ENCODE peak calls at places on chromosomes 5 and 9, in ten cellular contexts. A is IMR-90; W is GM20000; C is colonic mucosa; M is fibroblast of pulmonary artery; P is activated CD8-positive, alpha-beta T cell treated with anti-CD3 and anti-CD28 coated beads for 36 hours; L is ovary; R is vagina; D is endothelial cell; K is GM10248. H is an unnamed sample.

GRCh38 chr5:50302815-50303490 is 138.1 kb downstream of the EMB start:
- DNase-seq in A (peak; percentile 47), W (no peak), C (no peak), M (peak; percentile 10), P (no peak), L (no peak), R (no peak), D (no peak), K (no peak), H (peak; percentile 28)

GRCh38 chr9:1878817-1879216 is 136.3 kb upstream of the SMARCA2 start:
- DNase-seq in A (no peak), W (no peak), C (no peak), M (no peak), P (no peak), L (no peak), R (no peak), D (no peak), K (no peak), H (no peak)

GRCh38 chr9:14532716-14533115 is 160.5 kb downstream of the ZDHHC21 start:
- DNase-seq in A (no peak), W (no peak), C (no peak), M (no peak), P (no peak), L (no peak), R (no peak), D (no peak), K (no peak), H (no peak)

GRCh38 chr5:43663916-43664315 is 60.9 kb downstream of the NNT start:
- DNase-seq in A (no peak), W (no peak), C (no peak), M (no peak), P (no peak), L (no peak), R (no peak), D (no peak), K (no peak), H (no peak)

GRCh38 chr5:9861664-9862256 is 231.6 kb upstream of the TAS2R1 start:
- DNase-seq in A (peak; percentile 33), W (no peak), C (no peak), M (no peak), P (no peak), L (no peak), R (no peak), D (no peak), K (no peak), H (no peak)

GRCh38 chr9:29150606-29151005 is 1577.3 kb upstream of the C9orf72 start:
- DNase-seq in A (no peak), W (no peak), C (no peak), M (peak; percentile 55), P (no peak), L (no peak), R (no peak), D (no peak), K (no peak), H (no peak)

GRCh38 chr5:71786337-71787060 is 67.4 kb downstream of the CARTPT start:
- DNase-seq in A (no peak), W (no peak), C (no peak), M (no peak), P (no peak), L (no peak), R (no peak), D (no peak), K (no peak), H (no peak)

GRCh38 chr5:85453026-85453349 is 1068.3 kb upstream of the EDIL3 start:
- DNase-seq in A (no peak), W (no peak), C (no peak), M (no peak), P (no peak), L (no peak), R (no peak), D (no peak), K (no peak), H (no peak)

DNA sequence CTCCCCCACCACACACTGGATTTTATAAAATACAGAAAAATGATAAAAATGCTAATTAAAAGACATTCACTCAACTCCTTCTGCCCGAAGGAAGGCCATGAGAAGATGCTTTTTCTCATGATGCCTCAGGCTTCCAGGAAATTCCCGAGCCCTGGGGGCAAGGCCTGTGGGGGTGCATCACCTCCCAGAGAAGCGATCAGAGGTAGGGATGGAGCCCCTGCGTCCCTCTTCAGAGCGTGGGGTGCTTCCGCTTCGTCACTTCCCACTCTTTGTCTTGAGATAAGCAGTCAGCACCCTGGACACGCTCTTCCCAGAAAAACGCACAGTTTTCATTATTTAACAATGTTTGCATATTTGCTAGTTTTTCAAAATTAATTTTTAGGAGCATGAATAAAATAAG is 33.3 kb upstream of the SH3PXD2B start:
- DNase-seq in A (no peak), W (no peak), C (no peak), M (peak; percentile 54), P (no peak), L (peak; percentile 48), R (no peak), D (no peak), K (no peak), H (no peak)
- TF ChIP-seq CTCF in A (no peak), W (no peak), C (no peak), M (no peak), P (no peak), L (no peak), R (no peak), D (no peak), K (no peak), H (no peak)

GRCh38 chr9:32705059-32705458 is 69.6 kb upstream of the TAF1L start:
- DNase-seq in A (peak; percentile 38), W (no peak), C (no peak), M (peak; percentile 31), P (no peak), L (no peak), R (no peak), D (no peak), K (no peak), H (peak; percentile 10)

GRCh38 chr9:32701321-32702022 is 66.0 kb upstream of the TAF1L start:
- DNase-seq in A (peak; percentile 26), W (no peak), C (no peak), M (peak; percentile 25), P (no peak), L (no peak), R (no peak), D (no peak), K (no peak), H (no peak)

GRCh38 chr9:32706004-32706749 is 70.7 kb upstream of the TAF1L start:
- DNase-seq in A (peak; percentile 15), W (no peak), C (no peak), M (peak; percentile 20), P (no peak), L (no peak), R (no peak), D (no peak), K (no peak), H (no peak)

GRCh38 chr9:32704343-32704742 is 68.9 kb upstream of the TAF1L start:
- DNase-seq in A (no peak), W (no peak), C (no peak), M (no peak), P (no peak), L (no peak), R (no peak), D (no peak), K (no peak), H (no peak)

GRCh38 chr9:32703635-32704034 is 68.2 kb upstream of the TAF1L start:
- DNase-seq in A (no peak), W (no peak), C (no peak), M (no peak), P (no peak), L (no peak), R (no peak), D (no peak), K (no peak), H (no peak)
- TF ChIP-seq CTCF in A (peak; percentile 10), W (no peak), C (no peak), M (peak; percentile 39), P (no peak), L (no peak), R (no peak), D (no peak), K (peak; percentile 9), H (no peak)

DNA sequence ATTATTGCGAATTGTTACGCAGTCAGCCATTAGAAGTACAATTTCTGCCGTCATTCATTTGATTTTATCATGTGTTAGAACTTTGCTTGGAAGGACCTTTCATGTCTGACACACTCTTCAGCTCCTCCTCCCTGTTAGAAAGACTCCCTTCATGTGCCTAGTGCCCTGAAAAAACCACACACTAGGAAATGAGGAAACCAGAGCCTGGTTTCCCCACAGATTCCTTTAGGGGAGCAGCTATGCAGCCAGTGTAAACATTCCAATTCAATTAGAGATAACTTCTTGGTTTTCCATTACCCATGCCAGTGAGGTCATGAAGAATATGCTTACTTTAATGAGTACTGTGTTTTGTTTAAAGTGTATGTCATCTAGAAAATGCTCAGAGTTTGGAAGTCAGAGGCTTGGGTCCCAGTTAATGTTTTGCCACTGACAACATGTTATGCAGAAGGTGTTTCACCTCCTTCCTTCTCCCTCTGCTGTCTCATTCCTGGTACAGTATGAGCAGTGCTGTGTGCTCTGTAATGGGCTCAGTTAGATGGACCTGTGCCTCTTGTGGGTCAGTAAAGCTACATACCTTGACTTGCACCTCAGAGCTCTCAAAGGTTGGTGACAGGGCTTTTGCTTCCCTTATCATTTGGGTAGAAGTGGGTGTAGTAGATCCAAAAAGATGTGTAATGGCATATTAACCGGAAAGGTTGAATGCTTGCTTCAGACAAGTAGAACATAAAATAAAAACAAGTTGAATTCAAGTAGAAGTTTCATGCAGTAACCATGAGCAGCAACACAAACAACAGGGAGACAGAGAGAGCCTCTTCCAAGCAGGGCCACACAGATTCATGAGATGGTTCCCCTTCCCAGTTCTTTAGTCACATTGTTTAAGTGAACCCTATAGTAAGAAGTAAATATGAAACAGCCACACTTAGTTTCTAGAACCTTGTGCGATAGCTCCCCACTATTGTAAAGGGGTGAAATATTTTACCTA is 52.6 kb upstream of the TNFAIP8 start:
- DNase-seq in A (peak; percentile 99), W (no peak), C (no peak), M (peak; percentile 93), P (no peak), L (no peak), R (no peak), D (no peak), K (no peak), H (peak; percentile 79)
- TF ChIP-seq CTCF in A (no peak), W (no peak), C (no peak), M (no peak), P (no peak), L (no peak), R (no peak), D (no peak), K (no peak), H (peak; percentile 4)

GRCh38 chr5:153896701-153897100 is 142.0 kb downstream of the FAM114A2 start:
- DNase-seq in A (peak; percentile 60), W (peak; percentile 37), C (no peak), M (peak; percentile 17), P (no peak), L (no peak), R (no peak), D (no peak), K (peak; percentile 38), H (no peak)

GRCh38 chr5:153903321-153903720 is 135.4 kb downstream of the FAM114A2 start:
- DNase-seq in A (no peak), W (no peak), C (no peak), M (no peak), P (no peak), L (no peak), R (no peak), D (no peak), K (no peak), H (no peak)

GRCh38 chr5:153901449-153901848 is 137.3 kb downstream of the FAM114A2 start:
- DNase-seq in A (no peak), W (no peak), C (no peak), M (no peak), P (no peak), L (no peak), R (no peak), D (no peak), K (no peak), H (no peak)

GRCh38 chr5:153902026-153902425 is 136.7 kb downstream of the FAM114A2 start:
- DNase-seq in A (no peak), W (no peak), C (no peak), M (no peak), P (no peak), L (no peak), R (no peak), D (no peak), K (no peak), H (no peak)

DNA sequence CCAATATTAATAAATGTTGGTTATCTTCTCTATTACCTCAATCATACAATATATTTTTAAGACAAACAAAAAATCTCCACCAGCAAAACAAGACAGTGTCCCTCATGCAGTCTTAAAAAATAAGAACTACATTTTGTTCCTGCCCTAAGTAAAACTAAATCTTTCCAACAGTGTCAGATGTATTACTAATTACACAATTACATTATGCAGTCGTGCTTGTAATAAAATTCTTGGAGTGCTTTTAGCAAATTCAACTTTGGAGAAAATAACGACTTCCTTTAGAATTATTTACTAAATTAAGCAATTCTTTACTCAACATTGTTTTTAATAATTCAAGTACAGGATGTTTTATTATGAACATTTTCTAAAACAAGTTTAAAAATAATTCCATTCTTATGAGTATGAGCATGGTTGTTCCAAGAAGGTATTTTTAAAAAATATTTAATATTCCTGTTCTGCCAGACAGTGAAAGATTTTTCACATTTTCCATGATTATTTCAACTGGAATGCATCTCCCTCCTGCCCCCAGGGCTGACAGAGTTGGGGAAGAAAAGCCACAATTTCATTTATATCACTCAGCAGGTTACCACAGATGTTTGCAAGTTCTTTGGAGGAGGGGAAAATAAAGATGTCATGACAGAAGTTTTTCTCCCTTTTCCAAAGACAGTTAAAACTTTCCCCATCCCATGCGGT is 137.9 kb downstream of the FAM114A2 start:
- DNase-seq in A (peak; percentile 75), W (no peak), C (no peak), M (peak; percentile 40), P (no peak), L (no peak), R (no peak), D (no peak), K (no peak), H (no peak)
- TF ChIP-seq CTCF in A (no peak), W (no peak), C (no peak), M (no peak), P (no peak), L (no peak), R (no peak), D (no peak), K (no peak), H (no peak)